ENCODE peak calls at places on chromosomes 11 and 22, in seven cellular contexts. One of them, this sample, is unnamed.

GRCh38 chr11:12785901-12786300 is 111.7 kb downstream of the TEAD1 start:
- DNase-seq in AG09309: no peak
- DNase-seq in brain microvascular endothelial cell: no peak
- DNase-seq in NCI-H460: no peak
- DNase-seq in NCI-H2107: peak
- DNase-seq in HT-29: no peak
- DNase-seq in WTC11: no peak
- DNase-seq in this sample: no peak

GRCh38 chr11:14137282-14137681 is 174.8 kb downstream of the SPON1 start:
- DNase-seq in AG09309: no peak
- DNase-seq in brain microvascular endothelial cell: no peak
- DNase-seq in NCI-H460: no peak
- DNase-seq in NCI-H2107: no peak
- DNase-seq in HT-29: no peak
- DNase-seq in WTC11: no peak
- DNase-seq in this sample: no peak

GRCh38 chr22:46984751-46985506 is 222.5 kb downstream of the TBC1D22A start:
- DNase-seq in AG09309: peak
- DNase-seq in brain microvascular endothelial cell: peak
- DNase-seq in NCI-H460: no peak
- DNase-seq in NCI-H2107: no peak
- DNase-seq in HT-29: no peak
- DNase-seq in WTC11: no peak
- DNase-seq in this sample: peak

GRCh38 chr22:29744902-29745301 is 21.9 kb downstream of the ZMAT5 start:
- DNase-seq in AG09309: peak
- DNase-seq in brain microvascular endothelial cell: peak
- DNase-seq in NCI-H460: no peak
- DNase-seq in NCI-H2107: peak
- DNase-seq in HT-29: no peak
- DNase-seq in WTC11: no peak
- DNase-seq in this sample: no peak

GRCh38 chr22:38214248-38215056 is 12.7 kb downstream of the MAFF start:
- DNase-seq in AG09309: no peak
- DNase-seq in brain microvascular endothelial cell: no peak
- DNase-seq in NCI-H460: no peak
- DNase-seq in NCI-H2107: no peak
- DNase-seq in HT-29: no peak
- DNase-seq in WTC11: peak
- DNase-seq in this sample: no peak

GRCh38 chr11:33735426-33736147 is 636 bp downstream of the CD59 start:
- DNase-seq in AG09309: no peak
- DNase-seq in brain microvascular endothelial cell: no peak
- DNase-seq in NCI-H460: no peak
- DNase-seq in NCI-H2107: no peak
- DNase-seq in HT-29: peak
- DNase-seq in WTC11: peak
- DNase-seq in this sample: no peak

GRCh38 chr22:36332623-36333331 is 55.0 kb downstream of the MYH9 start:
- DNase-seq in AG09309: no peak
- DNase-seq in brain microvascular endothelial cell: peak
- DNase-seq in NCI-H460: no peak
- DNase-seq in NCI-H2107: no peak
- DNase-seq in HT-29: peak
- DNase-seq in WTC11: peak
- DNase-seq in this sample: no peak

GRCh38 chr22:38201718-38202436 is at the start of gene MAFF:
- DNase-seq in AG09309: peak
- DNase-seq in brain microvascular endothelial cell: peak
- DNase-seq in NCI-H460: peak
- DNase-seq in NCI-H2107: peak
- DNase-seq in HT-29: peak
- DNase-seq in WTC11: peak
- DNase-seq in this sample: peak

GRCh38 chr11:134466035-134466908 is 54.2 kb upstream of the B3GAT1 start:
- DNase-seq in AG09309: no peak
- DNase-seq in brain microvascular endothelial cell: no peak
- DNase-seq in NCI-H460: no peak
- DNase-seq in NCI-H2107: no peak
- DNase-seq in HT-29: peak
- DNase-seq in WTC11: peak
- DNase-seq in this sample: no peak

GRCh38 chr22:38941488-38941987 is 15.9 kb upstream of the APOBEC3A start:
- DNase-seq in AG09309: no peak
- DNase-seq in brain microvascular endothelial cell: no peak
- DNase-seq in NCI-H460: no peak
- DNase-seq in NCI-H2107: no peak
- DNase-seq in HT-29: no peak
- DNase-seq in WTC11: no peak
- DNase-seq in this sample: no peak

GRCh38 chr11:68081691-68082090 is 39.5 kb downstream of the CHKA start:
- DNase-seq in AG09309: no peak
- DNase-seq in brain microvascular endothelial cell: no peak
- DNase-seq in NCI-H460: no peak
- DNase-seq in NCI-H2107: no peak
- DNase-seq in HT-29: no peak
- DNase-seq in WTC11: no peak
- DNase-seq in this sample: peak

GRCh38 chr11:59008942-59009341 is 69.7 kb downstream of the GLYATL1 start:
- DNase-seq in AG09309: no peak
- DNase-seq in brain microvascular endothelial cell: no peak
- DNase-seq in NCI-H460: no peak
- DNase-seq in NCI-H2107: no peak
- DNase-seq in HT-29: no peak
- DNase-seq in WTC11: no peak
- DNase-seq in this sample: no peak

GRCh38 chr11:112776834-112777793 is 184.1 kb upstream of the NCAM1 start:
- DNase-seq in AG09309: no peak
- DNase-seq in brain microvascular endothelial cell: no peak
- DNase-seq in NCI-H460: no peak
- DNase-seq in NCI-H2107: no peak
- DNase-seq in HT-29: no peak
- DNase-seq in WTC11: no peak
- DNase-seq in this sample: no peak

GRCh38 chr22:26672060-26672471 is 14.7 kb downstream of the MIAT start:
- DNase-seq in AG09309: no peak
- DNase-seq in brain microvascular endothelial cell: no peak
- DNase-seq in NCI-H460: no peak
- DNase-seq in NCI-H2107: no peak
- DNase-seq in HT-29: no peak
- DNase-seq in WTC11: no peak
- DNase-seq in this sample: no peak

GRCh38 chr11:117851091-117851490 is 25.4 kb downstream of the FXYD6 start:
- DNase-seq in AG09309: no peak
- DNase-seq in brain microvascular endothelial cell: peak
- DNase-seq in NCI-H460: no peak
- DNase-seq in NCI-H2107: no peak
- DNase-seq in HT-29: no peak
- DNase-seq in WTC11: no peak
- DNase-seq in this sample: peak

GRCh38 chr22:24485170-24485569 is 10.0 kb upstream of the UPB1 start:
- DNase-seq in AG09309: no peak
- DNase-seq in brain microvascular endothelial cell: no peak
- DNase-seq in NCI-H460: no peak
- DNase-seq in NCI-H2107: no peak
- DNase-seq in HT-29: no peak
- DNase-seq in WTC11: no peak
- DNase-seq in this sample: no peak

GRCh38 chr11:31636983-31637382 is 127.4 kb downstream of the ELP4 start:
- DNase-seq in AG09309: no peak
- DNase-seq in brain microvascular endothelial cell: no peak
- DNase-seq in NCI-H460: no peak
- DNase-seq in NCI-H2107: no peak
- DNase-seq in HT-29: no peak
- DNase-seq in WTC11: no peak
- DNase-seq in this sample: no peak

GRCh38 chr11:103109818-103110388 is 677 bp downstream of the DYNC2H1 start:
- DNase-seq in AG09309: no peak
- DNase-seq in brain microvascular endothelial cell: peak
- DNase-seq in NCI-H460: no peak
- DNase-seq in NCI-H2107: no peak
- DNase-seq in HT-29: no peak
- DNase-seq in WTC11: peak
- DNase-seq in this sample: no peak

GRCh38 chr11:69533296-69534165 is 52.1 kb downstream of the LINC01488 start:
- DNase-seq in AG09309: no peak
- DNase-seq in brain microvascular endothelial cell: no peak
- DNase-seq in NCI-H460: no peak
- DNase-seq in NCI-H2107: no peak
- DNase-seq in HT-29: no peak
- DNase-seq in WTC11: no peak
- DNase-seq in this sample: no peak

GRCh38 chr22:21876486-21877176 is 9.2 kb upstream of the MAPK1 start:
- DNase-seq in AG09309: peak
- DNase-seq in brain microvascular endothelial cell: peak
- DNase-seq in NCI-H460: peak
- DNase-seq in NCI-H2107: no peak
- DNase-seq in HT-29: no peak
- DNase-seq in WTC11: no peak
- DNase-seq in this sample: no peak

GRCh38 chr22:46968848-46969247 is 206.4 kb downstream of the TBC1D22A start:
- DNase-seq in AG09309: no peak
- DNase-seq in brain microvascular endothelial cell: no peak
- DNase-seq in NCI-H460: no peak
- DNase-seq in NCI-H2107: no peak
- DNase-seq in HT-29: no peak
- DNase-seq in WTC11: no peak
- DNase-seq in this sample: no peak

GRCh38 chr11:132451942-132452601 is 1080.2 kb downstream of the OPCML start:
- DNase-seq in AG09309: no peak
- DNase-seq in brain microvascular endothelial cell: no peak
- DNase-seq in NCI-H460: no peak
- DNase-seq in NCI-H2107: no peak
- DNase-seq in HT-29: no peak
- DNase-seq in WTC11: no peak
- DNase-seq in this sample: no peak

GRCh38 chr22:23984430-23984829 is 4.5 kb downstream of the GSTT2 start:
- DNase-seq in AG09309: no peak
- DNase-seq in brain microvascular endothelial cell: no peak
- DNase-seq in NCI-H460: no peak
- DNase-seq in NCI-H2107: no peak
- DNase-seq in HT-29: no peak
- DNase-seq in WTC11: peak
- DNase-seq in this sample: peak

GRCh38 chr22:46542011-46542985 is 4.9 kb upstream of the CELSR1 start:
- DNase-seq in AG09309: no peak
- DNase-seq in brain microvascular endothelial cell: peak
- DNase-seq in NCI-H460: peak
- DNase-seq in NCI-H2107: no peak
- DNase-seq in HT-29: peak
- DNase-seq in WTC11: peak
- DNase-seq in this sample: no peak

GRCh38 chr11:8127442-8127841 is 41.4 kb downstream of the RIC3 start:
- DNase-seq in AG09309: no peak
- DNase-seq in brain microvascular endothelial cell: no peak
- DNase-seq in NCI-H460: no peak
- DNase-seq in NCI-H2107: no peak
- DNase-seq in HT-29: no peak
- DNase-seq in WTC11: no peak
- DNase-seq in this sample: no peak

GRCh38 chr11:130785376-130786110 is 130.7 kb downstream of the SNX19 start:
- DNase-seq in AG09309: no peak
- DNase-seq in brain microvascular endothelial cell: peak
- DNase-seq in NCI-H460: no peak
- DNase-seq in NCI-H2107: no peak
- DNase-seq in HT-29: no peak
- DNase-seq in WTC11: no peak
- DNase-seq in this sample: no peak

GRCh38 chr11:118838905-118839553 is 44.7 kb upstream of the CXCR5 start:
- DNase-seq in AG09309: no peak
- DNase-seq in brain microvascular endothelial cell: no peak
- DNase-seq in NCI-H460: no peak
- DNase-seq in NCI-H2107: no peak
- DNase-seq in HT-29: no peak
- DNase-seq in WTC11: no peak
- DNase-seq in this sample: no peak

GRCh38 chr22:36021649-36022048 is 7.0 kb downstream of the RBFOX2 start:
- DNase-seq in AG09309: no peak
- DNase-seq in brain microvascular endothelial cell: no peak
- DNase-seq in NCI-H460: no peak
- DNase-seq in NCI-H2107: no peak
- DNase-seq in HT-29: no peak
- DNase-seq in WTC11: no peak
- DNase-seq in this sample: no peak

GRCh38 chr11:60699282-60699681 is at the start of gene MS4A8:
- DNase-seq in AG09309: no peak
- DNase-seq in brain microvascular endothelial cell: no peak
- DNase-seq in NCI-H460: no peak
- DNase-seq in NCI-H2107: peak
- DNase-seq in HT-29: peak
- DNase-seq in WTC11: no peak
- DNase-seq in this sample: no peak

GRCh38 chr22:24200616-24201212 is 19.4 kb downstream of the SUSD2 start:
- DNase-seq in AG09309: peak
- DNase-seq in brain microvascular endothelial cell: peak
- DNase-seq in NCI-H460: no peak
- DNase-seq in NCI-H2107: no peak
- DNase-seq in HT-29: no peak
- DNase-seq in WTC11: no peak
- DNase-seq in this sample: peak

GRCh38 chr11:65419460-65419772 is 3.2 kb upstream of the NEAT1 start:
- DNase-seq in AG09309: no peak
- DNase-seq in brain microvascular endothelial cell: no peak
- DNase-seq in NCI-H460: no peak
- DNase-seq in NCI-H2107: no peak
- DNase-seq in HT-29: no peak
- DNase-seq in WTC11: no peak
- DNase-seq in this sample: no peak

GRCh38 chr11:1756024-1756561 is 5.7 kb upstream of the IFITM10 start:
- DNase-seq in AG09309: no peak
- DNase-seq in brain microvascular endothelial cell: no peak
- DNase-seq in NCI-H460: no peak
- DNase-seq in NCI-H2107: no peak
- DNase-seq in HT-29: peak
- DNase-seq in WTC11: no peak
- DNase-seq in this sample: no peak

GRCh38 chr11:101434241-101434640 is 149.6 kb downstream of the TRPC6 start:
- DNase-seq in AG09309: no peak
- DNase-seq in brain microvascular endothelial cell: no peak
- DNase-seq in NCI-H460: no peak
- DNase-seq in NCI-H2107: no peak
- DNase-seq in HT-29: no peak
- DNase-seq in WTC11: no peak
- DNase-seq in this sample: no peak

GRCh38 chr11:93085097-93085496 is 112.7 kb downstream of the SLC36A4 start:
- DNase-seq in AG09309: no peak
- DNase-seq in brain microvascular endothelial cell: peak
- DNase-seq in NCI-H460: peak
- DNase-seq in NCI-H2107: no peak
- DNase-seq in HT-29: no peak
- DNase-seq in WTC11: no peak
- DNase-seq in this sample: no peak

GRCh38 chr11:35223429-35223828 is 84.5 kb downstream of the CD44 start:
- DNase-seq in AG09309: peak
- DNase-seq in brain microvascular endothelial cell: peak
- DNase-seq in NCI-H460: no peak
- DNase-seq in NCI-H2107: no peak
- DNase-seq in HT-29: no peak
- DNase-seq in WTC11: no peak
- DNase-seq in this sample: peak

GRCh38 chr11:74474316-74474715 is 7.0 kb upstream of the KCNE3 start:
- DNase-seq in AG09309: no peak
- DNase-seq in brain microvascular endothelial cell: no peak
- DNase-seq in NCI-H460: no peak
- DNase-seq in NCI-H2107: no peak
- DNase-seq in HT-29: no peak
- DNase-seq in WTC11: no peak
- DNase-seq in this sample: no peak

GRCh38 chr11:128764617-128765095 is 70.8 kb downstream of the FLI1 start:
- DNase-seq in AG09309: no peak
- DNase-seq in brain microvascular endothelial cell: no peak
- DNase-seq in NCI-H460: no peak
- DNase-seq in NCI-H2107: peak
- DNase-seq in HT-29: no peak
- DNase-seq in WTC11: no peak
- DNase-seq in this sample: no peak

GRCh38 chr11:44775366-44776356 is 48.9 kb downstream of the TSPAN18 start:
- DNase-seq in AG09309: no peak
- DNase-seq in brain microvascular endothelial cell: peak
- DNase-seq in NCI-H460: peak
- DNase-seq in NCI-H2107: no peak
- DNase-seq in HT-29: peak
- DNase-seq in WTC11: peak
- DNase-seq in this sample: no peak